ENCODE peak calls at places on chromosomes 13 and 19, in ten cellular contexts. T is PC-3, O is BE2C, Q is Peyer's patch, B is psoas muscle, P is neural progenitor cell, K is lower lobe of right lung, G is HCT116, N is mammary epithelial cell, L is fibroblast of pulmonary artery. W is an unnamed sample.
A peak's percentile ranks its signal among the peaks of the same experiment; 100 is the strongest.

GRCh38 chr13:107211073-107211472 is 643.1 kb upstream of the ARGLU1 start:
- DNase-seq in T (peak; percentile 88), O (peak; percentile 85), Q (peak; percentile 74), B (peak; percentile 65), P (peak; percentile 89), K (peak; percentile 62), G (peak; percentile 22), N (peak; percentile 59), L (peak; percentile 91), W (peak; percentile 65)

GRCh38 chr13:43918636-43919035 is 38.9 kb downstream of the LACC1 start:
- DNase-seq in T (no peak), O (no peak), Q (no peak), B (no peak), P (no peak), K (no peak), G (no peak), N (peak; percentile 59), L (no peak), W (no peak)

GRCh38 chr13:93786846-93787245 is 560.2 kb downstream of the GPC6 start:
- DNase-seq in T (no peak), O (peak; percentile 20), Q (no peak), B (no peak), P (no peak), K (no peak), G (no peak), N (no peak), L (peak; percentile 28), W (no peak)

GRCh38 chr13:106507560-106508274 is 27.7 kb downstream of the EFNB2 start:
- DNase-seq in T (peak; percentile 75), O (no peak), Q (no peak), B (no peak), P (peak; percentile 24), K (no peak), G (no peak), N (peak; percentile 97), L (peak; percentile 96), W (peak; percentile 93)

GRCh38 chr19:3095375-3096191 is 1.4 kb downstream of the GNA11 start:
- DNase-seq in T (peak; percentile 19), O (no peak), Q (peak; percentile 74), B (peak; percentile 57), P (peak; percentile 88), K (no peak), G (no peak), N (peak; percentile 36), L (no peak), W (no peak)

GRCh38 chr19:19459707-19460251 is 54.3 kb downstream of the GATAD2A start:
- DNase-seq in T (peak; percentile 79), O (peak; percentile 39), Q (no peak), B (no peak), P (no peak), K (peak; percentile 65), G (no peak), N (no peak), L (peak; percentile 66), W (peak; percentile 25)

GRCh38 chr19:2394054-2394668 is 33.2 kb downstream of the TIMM13 start:
- DNase-seq in T (no peak), O (no peak), Q (no peak), B (no peak), P (no peak), K (no peak), G (no peak), N (no peak), L (no peak), W (no peak)

GRCh38 chr19:6533746-6534418 is 3.1 kb downstream of the TNFSF9 start:
- DNase-seq in T (no peak), O (no peak), Q (no peak), B (no peak), P (no peak), K (no peak), G (no peak), N (no peak), L (no peak), W (no peak)

GRCh38 chr13:35697281-35697680 is 220.8 kb upstream of the MAB21L1 start:
- DNase-seq in T (no peak), O (no peak), Q (no peak), B (no peak), P (no peak), K (no peak), G (no peak), N (no peak), L (no peak), W (no peak)

GRCh38 chr13:35700661-35701060 is 224.2 kb upstream of the MAB21L1 start:
- DNase-seq in T (no peak), O (no peak), Q (no peak), B (no peak), P (no peak), K (no peak), G (no peak), N (no peak), L (no peak), W (peak; percentile 58)

GRCh38 chr13:35702316-35702715 is 225.8 kb upstream of the MAB21L1 start:
- DNase-seq in T (no peak), O (no peak), Q (no peak), B (no peak), P (no peak), K (no peak), G (no peak), N (no peak), L (no peak), W (no peak)

GRCh38 chr13:35699181-35699580 is 222.7 kb upstream of the MAB21L1 start:
- DNase-seq in T (peak; percentile 50), O (no peak), Q (no peak), B (no peak), P (no peak), K (no peak), G (no peak), N (no peak), L (no peak), W (no peak)

GRCh38 chr13:35699805-35700204 is 223.3 kb upstream of the MAB21L1 start:
- DNase-seq in T (peak; percentile 26), O (no peak), Q (no peak), B (no peak), P (no peak), K (no peak), G (no peak), N (no peak), L (no peak), W (peak; percentile 72)
- H3K4me3 ChIP-seq in T (peak overlapping the region; percentile 53), O (no peak overlapping the region), Q (no peak overlapping the region), B (no peak overlapping the region), P (no peak overlapping the region), K (no peak overlapping the region), G (no peak overlapping the region), N (no peak overlapping the region), L (no peak overlapping the region), W (peak overlapping the region; percentile 34)

GRCh38 chr19:13846533-13847032 is 30.4 kb upstream of the NANOS3 start:
- DNase-seq in T (peak; percentile 95), O (peak; percentile 94), Q (peak; percentile 88), B (peak; percentile 90), P (peak; percentile 64), K (peak; percentile 96), G (peak; percentile 90), N (peak; percentile 89), L (peak; percentile 93), W (no peak)

GRCh38 chr19:13849277-13849676 is 27.7 kb upstream of the NANOS3 start:
- DNase-seq in T (peak; percentile 1), O (no peak), Q (no peak), B (no peak), P (no peak), K (no peak), G (no peak), N (no peak), L (no peak), W (no peak)

GRCh38 chr19:13847900-13848677 is 28.8 kb upstream of the NANOS3 start:
- DNase-seq in T (no peak), O (no peak), Q (no peak), B (no peak), P (no peak), K (no peak), G (no peak), N (no peak), L (no peak), W (no peak)

GRCh38 chr19:13848811-13849241 is 28.1 kb upstream of the NANOS3 start:
- DNase-seq in T (peak; percentile 25), O (no peak), Q (no peak), B (no peak), P (no peak), K (no peak), G (no peak), N (no peak), L (no peak), W (no peak)

DNA sequence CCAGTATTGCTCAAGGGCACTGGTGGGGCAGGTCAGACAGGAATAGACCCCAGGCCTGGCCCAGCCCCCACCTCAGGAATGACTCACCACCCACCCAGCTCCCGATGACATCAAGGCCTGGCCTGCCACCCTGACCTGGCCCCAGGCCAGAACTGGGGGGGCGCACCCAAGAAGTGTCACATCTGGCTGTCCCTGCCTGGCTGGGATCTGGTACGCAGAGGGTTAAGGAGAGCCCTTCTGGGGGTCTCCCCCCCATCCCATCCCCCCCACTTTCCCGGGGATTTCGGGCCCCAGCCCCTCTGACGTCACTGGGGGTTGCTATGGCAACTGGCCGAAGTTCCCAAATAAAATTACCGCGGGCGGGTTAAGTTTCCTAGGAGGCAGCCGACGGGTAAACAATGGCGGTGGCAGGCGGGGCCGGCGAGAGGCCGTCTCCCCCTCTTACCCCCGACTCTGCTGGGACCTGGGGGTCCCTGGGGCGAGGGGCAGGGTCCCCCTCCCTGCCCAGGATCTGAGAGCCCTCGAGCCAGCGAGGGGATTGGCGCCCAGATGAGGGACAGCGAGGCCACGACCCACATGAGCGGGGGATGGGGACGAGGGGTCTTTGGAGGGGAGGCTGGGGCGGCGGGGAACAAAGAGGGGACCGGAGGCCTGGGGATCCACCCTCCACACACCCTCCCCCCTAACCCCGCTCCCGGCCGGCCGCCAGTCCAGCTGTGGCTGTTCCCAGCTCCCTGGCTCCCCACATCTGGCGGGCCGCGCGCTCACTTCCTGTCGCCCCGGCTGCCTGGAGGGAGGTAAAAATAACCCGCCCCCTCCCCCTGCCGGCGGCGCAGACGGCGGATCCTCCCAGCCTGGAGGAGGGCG is 29.7 kb upstream of the NANOS3 start:
- DNase-seq in T (peak; percentile 94), O (peak; percentile 95), Q (peak; percentile 93), B (peak; percentile 98), P (peak; percentile 97), K (peak; percentile 95), G (peak; percentile 87), N (peak; percentile 89), L (peak; percentile 94), W (no peak)
- TF ChIP-seq CTCF in T (peak; percentile 19), O (peak; percentile 26), Q (peak; percentile 18), B (peak; percentile 18), P (peak; percentile 33), K (peak; percentile 36), G (no peak), N (no peak), L (no peak), W (peak; percentile 12)

GRCh38 chr19:43464089-43464775 is 1.2 kb downstream of the LYPD3 start:
- DNase-seq in T (no peak), O (peak; percentile 70), Q (peak; percentile 84), B (peak; percentile 81), P (peak; percentile 84), K (peak; percentile 85), G (no peak), N (no peak), L (no peak), W (no peak)

GRCh38 chr19:43461303-43461702 is 4.1 kb downstream of the LYPD3 start:
- DNase-seq in T (no peak), O (no peak), Q (no peak), B (no peak), P (no peak), K (no peak), G (no peak), N (no peak), L (no peak), W (no peak)

GRCh38 chr19:43462887-43463380 is 2.5 kb downstream of the LYPD3 start:
- DNase-seq in T (no peak), O (no peak), Q (no peak), B (no peak), P (no peak), K (no peak), G (no peak), N (no peak), L (no peak), W (no peak)

GRCh38 chr19:43463381-43464088 is 1.9 kb downstream of the LYPD3 start:
- DNase-seq in T (peak; percentile 91), O (peak; percentile 98), Q (peak; percentile 99), B (peak; percentile 96), P (peak; percentile 97), K (peak; percentile 99), G (peak; percentile 90), N (peak; percentile 91), L (peak; percentile 93), W (no peak)

GRCh38 chr19:43462383-43462782 is 3.0 kb downstream of the LYPD3 start:
- DNase-seq in T (no peak), O (no peak), Q (no peak), B (no peak), P (no peak), K (no peak), G (no peak), N (no peak), L (no peak), W (no peak)
- H3K4me3 ChIP-seq in T (no peak overlapping the region), O (no peak overlapping the region), Q (peak overlapping the region; percentile 80), B (no peak overlapping the region), P (no peak overlapping the region), K (no peak overlapping the region), G (peak overlapping the region; percentile 73), N (no peak overlapping the region), L (no peak overlapping the region), W (no peak overlapping the region)

DNA sequence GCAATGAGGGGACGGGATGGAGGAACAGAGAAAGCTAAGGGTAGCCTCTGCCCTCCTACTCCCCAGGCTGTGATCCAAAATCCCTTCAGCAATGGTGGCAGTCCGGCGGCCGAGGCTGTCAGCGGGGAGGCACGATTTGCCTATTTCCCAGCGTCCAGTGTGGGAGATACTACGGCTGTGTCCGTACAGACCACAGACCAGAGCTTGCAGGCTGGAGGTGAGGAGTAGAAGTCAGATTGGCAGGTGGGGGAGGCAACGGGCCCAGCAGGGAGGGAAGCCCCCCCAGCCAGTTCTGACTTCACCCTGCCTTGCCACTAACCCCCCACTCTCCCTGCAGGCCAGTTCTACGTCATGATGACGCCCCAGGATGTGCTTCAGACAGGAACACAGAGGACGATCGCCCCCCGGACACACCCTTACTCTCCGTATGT is 1.6 kb downstream of the USF2 start:
- DNase-seq in T (no peak), O (no peak), Q (peak; percentile 40), B (peak; percentile 36), P (no peak), K (no peak), G (no peak), N (no peak), L (no peak), W (no peak)
- TF ChIP-seq CTCF in T (no peak), O (no peak), Q (no peak), B (no peak), P (no peak), K (no peak), G (no peak), N (no peak), L (no peak), W (no peak)